ENCODE peak calls at places on chromosome 13, in nine cellular contexts. Q, P, G, W, N, A, Z, Y and C are unnamed samples.

GRCh38 chr13:24997367-24997967 is 98.5 kb upstream of the PABPC3 start:
- DNase-seq in A (peak), G (no peak), W (no peak), Y (peak), P (no peak), Z (peak), N (peak), Q (peak), C (no peak)

GRCh38 chr13:100423375-100423774 is 165.2 kb downstream of the GGACT start:
- DNase-seq in Z (no peak), Y (no peak), W (no peak), N (no peak), P (no peak), G (no peak), A (no peak), Q (no peak), C (no peak)

GRCh38 chr13:100240109-100240779 is 151.4 kb downstream of the PCCA start:
- DNase-seq in P (no peak), G (no peak), N (no peak), Y (no peak), Z (no peak), Q (no peak), A (no peak), W (no peak), C (no peak)

GRCh38 chr13:38328699-38329098 is 21.0 kb upstream of the UFM1 start:
- DNase-seq in A (no peak), Z (no peak), P (no peak), Y (no peak), W (no peak), Q (no peak), G (no peak), N (no peak), C (no peak)

GRCh38 chr13:98345103-98345899 is 168.2 kb upstream of the RNF113B start:
- DNase-seq in Q (no peak), W (no peak), G (no peak), Y (no peak), N (no peak), Z (peak), A (no peak), P (no peak), C (no peak)

GRCh38 chr13:109135018-109135417 is 505.6 kb downstream of the MYO16 start:
- DNase-seq in Q (no peak), W (no peak), P (no peak), A (no peak), G (no peak), Z (no peak), Y (no peak), N (no peak), C (no peak)

GRCh38 chr13:39051157-39051556 is 12.9 kb downstream of the NHLRC3 start:
- DNase-seq in W (peak), G (no peak), P (no peak), Y (no peak), Q (no peak), N (peak), Z (peak), A (peak), C (no peak)

GRCh38 chr13:114285166-114285808 is 3.9 kb downstream of the UPF3A start:
- DNase-seq in Y (no peak), G (no peak), A (no peak), Q (no peak), P (no peak), Z (no peak), W (no peak), N (no peak), C (no peak)

GRCh38 chr13:65959305-65959704 is 1270.8 kb downstream of the PCDH9 start:
- DNase-seq in W (no peak), Q (no peak), P (no peak), Y (no peak), G (no peak), Z (no peak), N (no peak), A (no peak), C (no peak)

GRCh38 chr13:26515721-26516120 is 41.8 kb upstream of the WASF3 start:
- DNase-seq in A (no peak), Q (no peak), Z (no peak), G (no peak), N (no peak), P (no peak), W (no peak), Y (no peak), C (no peak)

GRCh38 chr13:19882231-19882630 is 18.8 kb upstream of the ZMYM5 start:
- DNase-seq in N (no peak), W (no peak), G (no peak), A (no peak), Z (no peak), P (no peak), Y (no peak), Q (no peak), C (no peak)

GRCh38 chr13:101127741-101128353 is 288.5 kb downstream of the NALCN start:
- DNase-seq in G (no peak), Y (peak), Z (peak), Q (peak), W (peak), P (no peak), A (peak), N (peak), C (no peak)

GRCh38 chr13:103039183-103039582 is 27.0 kb downstream of the SLC10A2 start:
- DNase-seq in Z (no peak), Y (no peak), W (no peak), N (no peak), Q (no peak), A (peak), P (no peak), G (no peak), C (no peak)

GRCh38 chr13:24495151-24495729 is 17.3 kb downstream of the PARP4 start:
- DNase-seq in N (no peak), G (no peak), P (no peak), Z (no peak), A (no peak), W (no peak), Y (no peak), Q (no peak), C (no peak)

GRCh38 chr13:98921015-98921414 is 56.8 kb downstream of the DOCK9 start:
- DNase-seq in W (no peak), P (no peak), A (no peak), Y (no peak), Q (no peak), N (no peak), Z (no peak), G (no peak), C (no peak)

GRCh38 chr13:99382428-99383133 is 75.4 kb upstream of the GPR183 start:
- DNase-seq in G (no peak), P (no peak), Z (no peak), W (no peak), A (no peak), N (no peak), Y (no peak), Q (no peak), C (no peak)

GRCh38 chr13:95087746-95088305 is 213.4 kb downstream of the ABCC4 start:
- DNase-seq in Q (no peak), G (no peak), A (no peak), Y (no peak), W (no peak), Z (no peak), P (no peak), N (peak), C (peak)

GRCh38 chr13:44816701-44817684 is 172.3 kb downstream of the NUFIP1 start:
- DNase-seq in Q (peak), Y (no peak), W (peak), A (no peak), G (no peak), Z (no peak), P (no peak), N (no peak), C (no peak)

GRCh38 chr13:62357887-62358645 is 942.4 kb upstream of the PCDH20 start:
- DNase-seq in Z (no peak), W (peak), P (peak), Q (peak), G (peak), N (peak), Y (no peak), A (peak), C (peak)

GRCh38 chr13:101512650-101513049 is 60.2 kb downstream of the ITGBL1 start:
- DNase-seq in N (no peak), A (no peak), Y (no peak), Q (no peak), W (no peak), G (no peak), P (no peak), Z (no peak), C (no peak)

GRCh38 chr13:62293081-62293480 is 877.4 kb upstream of the PCDH20 start:
- DNase-seq in A (no peak), Q (no peak), W (no peak), P (no peak), G (no peak), N (no peak), Z (no peak), Y (no peak), C (no peak)

GRCh38 chr13:99124695-99125334 is 75.8 kb upstream of the UBAC2 start:
- DNase-seq in P (peak), N (no peak), G (peak), Y (peak), Z (no peak), Q (peak), A (no peak), W (peak), C (peak)

GRCh38 chr13:59099182-59099950 is 1064.4 kb downstream of the DIAPH3 start:
- DNase-seq in N (no peak), G (no peak), Z (no peak), P (no peak), Q (no peak), W (no peak), Y (no peak), A (peak), C (no peak)

GRCh38 chr13:33204130-33204927 is 81.2 kb downstream of the STARD13 start:
- DNase-seq in A (no peak), W (no peak), N (no peak), P (peak), Y (no peak), G (no peak), Z (peak), Q (no peak), C (no peak)

GRCh38 chr13:49400755-49401659 is 42.9 kb downstream of the CAB39L start:
- DNase-seq in N (no peak), P (no peak), G (no peak), A (peak), Z (peak), W (no peak), Y (peak), Q (no peak), C (peak)

GRCh38 chr13:35690546-35690945 is 214.1 kb upstream of the MAB21L1 start:
- DNase-seq in G (no peak), P (no peak), Q (no peak), W (no peak), N (no peak), Z (no peak), Y (no peak), A (no peak), C (no peak)

GRCh38 chr13:99527346-99527745 is 26.1 kb downstream of the TM9SF2 start:
- DNase-seq in Y (no peak), G (no peak), N (no peak), P (no peak), Z (no peak), W (no peak), A (no peak), Q (no peak), C (no peak)

GRCh38 chr13:28678809-28679208 is 19.9 kb downstream of the POMP start:
- DNase-seq in Z (no peak), A (peak), Y (no peak), N (no peak), P (no peak), Q (no peak), G (no peak), W (no peak), C (no peak)

GRCh38 chr13:35086667-35087066 is 144.6 kb downstream of the NBEA start:
- DNase-seq in A (no peak), Q (no peak), P (no peak), G (no peak), Z (no peak), W (peak), Y (no peak), N (no peak), C (no peak)

GRCh38 chr13:97653741-97654140 is 219.8 kb downstream of the RAP2A start:
- DNase-seq in P (no peak), Y (no peak), Q (no peak), W (no peak), G (no peak), N (no peak), A (no peak), Z (no peak), C (no peak)

GRCh38 chr13:98650376-98651107 is 73.6 kb upstream of the STK24 start:
- DNase-seq in Y (no peak), Z (no peak), G (no peak), N (no peak), A (no peak), Q (no peak), P (no peak), W (no peak), C (peak)

GRCh38 chr13:29832899-29833298 is 17.5 kb downstream of the UBL3 start:
- DNase-seq in G (no peak), Z (no peak), Q (no peak), W (no peak), P (no peak), Y (no peak), A (no peak), N (no peak), C (no peak)

GRCh38 chr13:106568225-106569003 is 477 bp upstream of the ARGLU1 start:
- DNase-seq in Z (no peak), P (no peak), N (peak), A (no peak), Y (no peak), Q (peak), G (peak), W (peak), C (no peak)

GRCh38 chr13:106619688-106620555 is 52.0 kb upstream of the ARGLU1 start:
- DNase-seq in A (peak), Q (peak), Z (peak), G (no peak), P (peak), N (peak), W (peak), Y (peak), C (peak)

GRCh38 chr13:29716493-29716892 is 121.0 kb upstream of the SLC7A1 start:
- DNase-seq in G (no peak), Q (no peak), A (no peak), Z (no peak), N (no peak), P (no peak), W (no peak), Y (no peak), C (no peak)

GRCh38 chr13:97849305-97849704 is 104.2 kb upstream of the IPO5 start:
- DNase-seq in N (peak), A (peak), P (peak), W (peak), G (no peak), Y (no peak), Z (peak), Q (peak), C (no peak)

GRCh38 chr13:114124921-114125320 is 7.5 kb downstream of the RASA3 start:
- DNase-seq in G (no peak), N (no peak), Q (no peak), Z (no peak), P (no peak), A (no peak), Y (no peak), W (no peak), C (no peak)

GRCh38 chr13:48585456-48585840 is 52.6 kb upstream of the RCBTB2 start:
- DNase-seq in Q (no peak), A (peak), P (no peak), Z (no peak), N (peak), Y (no peak), W (peak), G (no peak), C (no peak)

DNA sequence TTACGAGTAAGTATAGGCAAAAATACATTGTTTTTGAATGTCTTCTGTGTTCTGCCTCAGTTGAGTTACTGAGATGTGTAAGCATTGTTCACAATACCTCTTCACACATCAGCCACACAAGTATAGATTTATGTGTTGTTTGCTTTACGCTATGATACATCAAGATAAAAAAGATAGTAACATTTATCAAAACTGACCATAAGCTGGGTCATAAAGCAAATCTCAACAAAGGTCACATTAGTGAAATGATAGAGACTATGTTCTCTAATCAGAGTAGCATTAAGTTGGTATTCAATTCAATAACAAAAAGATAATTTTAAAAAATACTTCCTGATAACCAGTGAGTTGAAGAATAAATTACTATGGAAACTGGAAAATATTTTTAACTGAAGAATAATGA is 127.5 kb downstream of the ZAR1L start:
- DNase-seq in A (no peak), W (no peak), Y (no peak), P (no peak), Q (no peak), N (no peak), G (no peak), Z (no peak), C (no peak)
- TF ChIP-seq REST in A (no peak), W (no peak), Y (no peak), P (no peak), Q (no peak), N (no peak), G (no peak), Z (no peak), C (no peak)

DNA sequence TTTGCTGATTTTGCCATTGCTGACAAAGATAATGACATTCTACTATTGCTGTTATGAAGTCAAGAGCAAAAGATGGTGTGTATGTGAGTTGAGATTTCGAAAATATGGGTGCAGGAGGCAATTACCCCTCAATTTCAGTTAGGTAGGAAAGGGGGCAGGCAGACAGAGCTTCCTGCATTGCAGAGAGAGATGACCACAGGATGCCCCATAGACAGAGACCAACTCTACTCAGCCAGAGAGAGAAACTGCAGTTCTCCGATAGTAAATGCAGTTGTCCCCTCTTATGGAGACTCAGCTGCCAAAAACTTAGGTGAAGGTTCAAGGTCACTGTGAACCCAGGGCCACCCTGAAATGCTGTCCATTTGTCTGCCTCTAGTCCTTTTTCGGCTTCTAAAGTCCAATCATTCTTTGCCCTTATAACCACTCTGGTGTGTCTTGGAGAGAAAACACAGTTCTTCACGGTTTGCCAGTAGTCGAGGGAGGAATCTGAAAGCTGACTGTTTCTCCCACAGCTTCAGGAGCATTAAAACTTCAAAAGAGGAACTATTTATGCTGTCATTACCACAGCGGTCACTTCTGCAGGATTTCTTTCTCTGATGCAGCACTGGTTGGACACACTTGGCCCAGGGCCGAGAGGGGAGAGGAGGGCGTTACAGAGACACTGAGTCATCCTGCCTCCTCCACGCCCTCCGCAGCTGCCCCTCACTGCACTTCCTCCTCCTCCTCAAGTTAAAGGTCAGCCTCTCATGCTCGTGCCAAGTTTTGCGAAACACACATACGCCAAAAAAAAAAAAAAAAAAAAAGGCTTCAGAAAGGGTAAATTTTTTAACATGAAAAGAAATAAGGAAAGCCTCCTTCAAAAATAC is 264.3 kb downstream of the FOXO1 start:
- DNase-seq in A (no peak), Z (no peak), N (peak), G (no peak), P (peak), W (peak), Y (peak), Q (peak), C (peak)
- H3K4me3 ChIP-seq in A (no peak), Z (peak), N (peak), G (no peak), P (no peak), W (peak), Y (no peak), Q (peak), C (no peak)

GRCh38 chr13:110138009-110138699 is 168.8 kb downstream of the COL4A1 start:
- DNase-seq in W (peak), A (peak), G (no peak), Z (peak), Y (peak), Q (peak), P (peak), N (peak), C (peak)

GRCh38 chr13:110135977-110136597 is 170.9 kb downstream of the COL4A1 start:
- DNase-seq in W (no peak), Y (no peak), A (no peak), N (no peak), P (no peak), Z (no peak), Q (no peak), G (no peak), C (no peak)

GRCh38 chr13:110138700-110139036 is 168.3 kb downstream of the COL4A1 start:
- DNase-seq in Z (peak), Y (no peak), Q (peak), G (no peak), W (no peak), A (no peak), P (no peak), N (no peak), C (no peak)

GRCh38 chr13:110136660-110137585 is 170.0 kb downstream of the COL4A1 start:
- DNase-seq in W (no peak), Y (no peak), Q (no peak), N (no peak), A (peak), Z (no peak), G (no peak), P (no peak), C (no peak)

GRCh38 chr13:110137677-110138008 is 169.3 kb downstream of the COL4A1 start:
- DNase-seq in Z (peak), N (peak), W (peak), G (no peak), Y (peak), A (no peak), P (no peak), Q (peak), C (no peak)
- TF ChIP-seq REST in Z (no peak), N (no peak), W (no peak), G (no peak), Y (no peak), A (no peak), P (no peak), Q (no peak), C (peak)

DNA sequence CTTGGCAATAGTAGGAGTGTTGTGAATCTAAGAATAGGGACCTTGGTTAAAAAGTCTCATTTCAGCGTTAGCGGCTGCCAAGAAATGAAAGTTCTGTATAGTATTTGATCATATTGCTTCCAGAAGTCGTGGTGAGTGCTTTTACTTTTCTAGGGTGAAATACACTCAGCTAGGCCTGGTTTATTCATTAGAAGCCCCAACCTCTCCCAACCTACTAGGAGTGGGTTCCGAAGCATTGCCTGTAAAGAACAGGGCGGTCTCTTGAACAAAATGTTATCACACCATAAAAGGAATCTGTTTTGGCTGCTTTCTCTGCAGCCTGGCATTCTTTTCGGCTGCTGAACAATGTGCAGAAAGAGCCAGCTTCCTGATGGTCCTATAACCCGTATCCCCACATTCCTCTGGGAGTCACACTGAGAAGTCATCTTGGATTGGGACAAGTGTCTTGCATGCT is 102.8 kb downstream of the LRCH1 start:
- DNase-seq in Q (no peak), Y (no peak), Z (no peak), W (no peak), P (no peak), A (peak), N (no peak), G (no peak), C (no peak)
- H3K4me3 ChIP-seq in Q (no peak), Y (no peak), Z (no peak), W (no peak), P (peak), A (no peak), N (no peak), G (no peak), C (no peak)

GRCh38 chr13:111919286-111919685 is 147.7 kb upstream of the SOX1 start:
- DNase-seq in G (no peak), Y (no peak), Q (no peak), P (no peak), W (no peak), Z (no peak), A (no peak), N (no peak), C (no peak)
- TF ChIP-seq REST in G (no peak), Y (no peak), Q (no peak), P (no peak), W (no peak), Z (no peak), A (no peak), N (no peak), C (no peak)